ENCODE peak calls at places on chromosomes 16 and 17, in ten cellular contexts. O is A549, Q is Peyer's patch, L is spleen, R is breast epithelium, P is IMR-90, E is ovary, C is body of pancreas, Y is right lobe of liver, A is prostate gland. H is an unnamed sample.
A peak's percentile ranks its signal among the peaks of the same experiment; 100 is the strongest.

GRCh38 chr16:48565752-48566151 is 44.2 kb downstream of the N4BP1 start:
- DNase-seq in O (no peak), Q (no peak), L (no peak), R (no peak), P (no peak), E (no peak), C (no peak), Y (no peak), A (no peak), H (no peak)

GRCh38 chr16:4384497-4384896 is 12.8 kb downstream of the VASN start:
- DNase-seq in O (no peak), Q (no peak), L (no peak), R (no peak), P (peak; percentile 43), E (no peak), C (no peak), Y (no peak), A (no peak), H (no peak)

GRCh38 chr16:29192329-29193247 is 207.7 kb downstream of the LAT start:
- DNase-seq in O (no peak), Q (peak; percentile 34), L (peak; percentile 61), R (peak; percentile 37), P (no peak), E (peak; percentile 34), C (no peak), Y (peak; percentile 42), A (no peak), H (no peak)

GRCh38 chr17:67194134-67194533 is 50.9 kb downstream of the HELZ start:
- DNase-seq in O (peak; percentile 17), Q (no peak), L (no peak), R (no peak), P (peak; percentile 81), E (no peak), C (no peak), Y (no peak), A (no peak), H (no peak)

GRCh38 chr16:648071-648785 is 937 bp upstream of the WDR90 start:
- DNase-seq in O (no peak), Q (peak; percentile 93), L (no peak), R (no peak), P (no peak), E (no peak), C (peak; percentile 93), Y (peak; percentile 95), A (peak; percentile 38), H (no peak)

GRCh38 chr17:61467416-61468262 is 15.4 kb downstream of the TBX4 start:
- DNase-seq in O (no peak), Q (peak; percentile 30), L (peak; percentile 71), R (peak; percentile 42), P (peak; percentile 52), E (no peak), C (peak; percentile 47), Y (peak; percentile 41), A (no peak), H (no peak)

GRCh38 chr17:76834889-76835288 is 33.3 kb upstream of the MGAT5B start:
- DNase-seq in O (no peak), Q (no peak), L (no peak), R (no peak), P (no peak), E (no peak), C (no peak), Y (no peak), A (no peak), H (no peak)

GRCh38 chr17:61307905-61308886 is 91.4 kb upstream of the TBX2 start:
- DNase-seq in O (peak; percentile 52), Q (no peak), L (no peak), R (no peak), P (peak; percentile 99), E (no peak), C (no peak), Y (no peak), A (no peak), H (no peak)

GRCh38 chr17:67068999-67069398 is 24.6 kb downstream of the CACNG1 start:
- DNase-seq in O (no peak), Q (no peak), L (no peak), R (no peak), P (peak; percentile 7), E (no peak), C (no peak), Y (no peak), A (no peak), H (no peak)

GRCh38 chr16:21703589-21704174 is 39.9 kb downstream of the OTOA start:
- DNase-seq in O (no peak), Q (no peak), L (no peak), R (no peak), P (no peak), E (no peak), C (no peak), Y (no peak), A (no peak), H (no peak)

GRCh38 chr17:28371245-28372202 is at the start of gene SARM1:
- DNase-seq in O (peak; percentile 95), Q (peak; percentile 73), L (peak; percentile 96), R (no peak), P (peak; percentile 85), E (peak; percentile 88), C (peak; percentile 69), Y (peak; percentile 95), A (peak; percentile 40), H (peak; percentile 95)

GRCh38 chr16:11359370-11359769 is 14.1 kb downstream of the RMI2 start:
- DNase-seq in O (no peak), Q (no peak), L (peak; percentile 41), R (peak; percentile 82), P (peak; percentile 90), E (no peak), C (peak; percentile 76), Y (no peak), A (peak; percentile 74), H (no peak)

GRCh38 chr17:62064029-62064790 is 868 bp downstream of the MED13 start:
- DNase-seq in O (peak; percentile 28), Q (no peak), L (no peak), R (no peak), P (peak; percentile 18), E (no peak), C (peak; percentile 25), Y (no peak), A (peak; percentile 21), H (no peak)

GRCh38 chr16:88321635-88322499 is 60.9 kb upstream of the ZNF469 start:
- DNase-seq in O (no peak), Q (no peak), L (no peak), R (no peak), P (no peak), E (no peak), C (no peak), Y (no peak), A (no peak), H (no peak)

GRCh38 chr16:9280067-9280466 is 188.6 kb downstream of the HAPSTR1 start:
- DNase-seq in O (no peak), Q (no peak), L (no peak), R (no peak), P (no peak), E (no peak), C (no peak), Y (no peak), A (no peak), H (no peak)

GRCh38 chr17:28746611-28747045 is 2.8 kb downstream of the TRAF4 start:
- DNase-seq in O (no peak), Q (peak; percentile 91), L (peak; percentile 74), R (no peak), P (no peak), E (no peak), C (peak; percentile 91), Y (peak; percentile 77), A (no peak), H (no peak)

GRCh38 chr16:19380316-19380715 is 37.4 kb upstream of the TMC5 start:
- DNase-seq in O (no peak), Q (no peak), L (no peak), R (no peak), P (no peak), E (no peak), C (no peak), Y (no peak), A (no peak), H (no peak)

GRCh38 chr17:17732444-17732843 is 51.2 kb downstream of the RAI1 start:
- DNase-seq in O (no peak), Q (no peak), L (no peak), R (no peak), P (no peak), E (no peak), C (no peak), Y (no peak), A (peak; percentile 64), H (no peak)

GRCh38 chr16:50271148-50272041 is 5.0 kb downstream of the ADCY7 start:
- DNase-seq in O (no peak), Q (no peak), L (peak; percentile 76), R (no peak), P (no peak), E (no peak), C (no peak), Y (peak; percentile 44), A (no peak), H (no peak)
- H3K4me3 ChIP-seq in O (no peak overlapping the region), Q (no peak overlapping the region), L (no peak overlapping the region), R (no peak overlapping the region), P (no peak overlapping the region), E (no peak overlapping the region), C (no peak overlapping the region), Y (no peak overlapping the region), A (no peak overlapping the region), H (no peak overlapping the region)

DNA sequence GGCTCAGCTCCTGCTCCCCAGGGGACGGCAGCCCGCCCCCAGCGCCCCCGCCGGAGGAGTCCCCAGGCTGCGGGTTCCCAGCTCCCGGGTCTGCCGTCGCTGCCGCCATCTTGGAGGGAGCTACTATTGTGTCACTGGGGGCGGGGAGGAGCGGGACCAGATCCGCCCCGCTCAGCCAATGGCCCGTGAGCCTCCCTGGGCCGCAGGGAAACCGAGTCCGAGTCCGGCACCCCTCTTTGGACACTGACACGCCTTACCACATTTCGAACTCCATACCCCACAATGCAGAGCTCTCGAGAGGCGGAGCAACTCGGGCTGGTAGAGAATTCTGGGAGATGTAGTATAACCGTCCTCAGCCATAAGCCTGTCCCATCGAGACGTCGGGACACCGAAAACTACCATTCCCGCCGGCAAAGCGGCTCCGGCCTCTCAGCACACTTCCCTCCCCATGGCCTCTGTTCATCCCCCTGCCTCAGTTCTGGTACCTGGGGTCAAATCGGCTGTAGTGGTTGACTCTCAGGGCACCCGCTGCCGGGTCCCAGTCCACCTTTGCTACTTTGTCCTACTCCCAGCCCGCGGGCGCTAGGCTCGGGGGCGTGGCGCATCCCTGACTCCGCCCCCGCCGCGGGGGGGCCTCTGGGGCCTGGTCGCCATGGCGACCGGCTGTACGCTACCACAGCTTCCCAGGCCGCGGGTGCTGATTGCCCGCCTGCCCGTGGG is at the start of the genes RANBP10 and TSNAXIP1:
- DNase-seq in O (peak; percentile 94), Q (peak; percentile 96), L (peak; percentile 99), R (peak; percentile 98), P (peak; percentile 99), E (peak; percentile 97), C (peak; percentile 97), Y (peak; percentile 98), A (peak; percentile 98), H (peak; percentile 99)
- TF ChIP-seq CTCF in O (no peak), Q (no peak), L (no peak), R (no peak), P (no peak), E (no peak), C (no peak), Y (no peak), A (no peak), H (no peak)

GRCh38 chr16:1991588-1992474 is 2.1 kb downstream of the SYNGR3 start:
- DNase-seq in O (peak; percentile 73), Q (peak; percentile 99), L (peak; percentile 98), R (peak; percentile 92), P (peak; percentile 83), E (peak; percentile 93), C (peak; percentile 91), Y (peak; percentile 91), A (peak; percentile 85), H (peak; percentile 98)
- TF ChIP-seq POLR2A in O (no peak), Q (peak; percentile 50), L (no peak), R (no peak), P (no peak), E (no peak), C (peak; percentile 14), Y (peak; percentile 20), A (peak; percentile 53), H (no peak)

GRCh38 chr17:82020874-82021727 is 1.6 kb downstream of the CENPX start:
- DNase-seq in O (peak; percentile 89), Q (peak; percentile 84), L (no peak), R (peak; percentile 81), P (peak; percentile 75), E (peak; percentile 58), C (peak; percentile 83), Y (peak; percentile 86), A (peak; percentile 72), H (no peak)
- H3K4me3 ChIP-seq in O (peak overlapping the region; percentile 77), Q (peak overlapping the region; percentile 89), L (peak overlapping the region; percentile 88), R (peak overlapping the region; percentile 88), P (no peak overlapping the region), E (no peak overlapping the region), C (no peak overlapping the region), Y (peak overlapping the region; percentile 94), A (no peak overlapping the region), H (no peak overlapping the region)